ENCODE peak calls at places on chromosomes 13 and 19, in four cellular contexts. One of them, this sample, is unnamed.

GRCh38 chr13:99294198-99294597 is 13.0 kb downstream of the GPR183 start:
- DNase-seq in H1: no peak
- DNase-seq in SK-N-SH: no peak
- DNase-seq in GM12892: no peak
- DNase-seq in this sample: no peak

GRCh38 chr19:50549927-50550593 is 18.2 kb downstream of the LRRC4B start:
- DNase-seq in H1: no peak
- DNase-seq in SK-N-SH: no peak
- DNase-seq in GM12892: no peak
- DNase-seq in this sample: no peak

GRCh38 chr19:52498571-52498970 is 28.9 kb upstream of the ZNF808 start:
- DNase-seq in H1: no peak
- DNase-seq in SK-N-SH: no peak
- DNase-seq in GM12892: no peak
- DNase-seq in this sample: no peak

GRCh38 chr13:100363351-100363750 is 225.2 kb downstream of the GGACT start:
- DNase-seq in GM12892: no peak
- DNase-seq in SK-N-SH: no peak
- DNase-seq in H1: no peak
- DNase-seq in this sample: no peak

GRCh38 chr19:40982594-40983101 is 8.4 kb upstream of the CYP2B6 start:
- DNase-seq in H1: peak
- DNase-seq in GM12892: no peak
- DNase-seq in SK-N-SH: no peak
- DNase-seq in this sample: no peak

GRCh38 chr13:85406269-85406975 is 392.8 kb downstream of the SLITRK6 start:
- DNase-seq in GM12892: no peak
- DNase-seq in SK-N-SH: no peak
- DNase-seq in H1: no peak
- DNase-seq in this sample: no peak

GRCh38 chr13:100517706-100518105 is 70.9 kb downstream of the GGACT start:
- DNase-seq in GM12892: no peak
- DNase-seq in H1: no peak
- DNase-seq in SK-N-SH: no peak
- DNase-seq in this sample: no peak

GRCh38 chr19:22606212-22606553 is 27.9 kb upstream of the ZNF492 start:
- DNase-seq in SK-N-SH: no peak
- DNase-seq in H1: no peak
- DNase-seq in GM12892: no peak
- DNase-seq in this sample: no peak

GRCh38 chr13:53170910-53171309 is 142.3 kb downstream of the OLFM4 start:
- DNase-seq in SK-N-SH: no peak
- DNase-seq in H1: no peak
- DNase-seq in GM12892: no peak
- DNase-seq in this sample: no peak

GRCh38 chr13:113657851-113658741 is at the start of gene ATP4B:
- DNase-seq in H1: no peak
- DNase-seq in SK-N-SH: peak
- DNase-seq in GM12892: no peak
- DNase-seq in this sample: no peak

GRCh38 chr13:35388456-35388855 is 88.0 kb downstream of the MAB21L1 start:
- DNase-seq in SK-N-SH: no peak
- DNase-seq in H1: no peak
- DNase-seq in GM12892: no peak
- DNase-seq in this sample: no peak

GRCh38 chr19:13132471-13133166 is 14.6 kb downstream of the NACC1 start:
- DNase-seq in GM12892: no peak
- DNase-seq in SK-N-SH: no peak
- DNase-seq in H1: no peak
- DNase-seq in this sample: no peak

GRCh38 chr19:55642153-55643002 is 1.1 kb upstream of the ZNF581 start:
- DNase-seq in H1: no peak
- DNase-seq in GM12892: no peak
- DNase-seq in SK-N-SH: peak
- DNase-seq in this sample: no peak

GRCh38 chr13:105991622-105992254 is 543.7 kb downstream of the EFNB2 start:
- DNase-seq in SK-N-SH: no peak
- DNase-seq in GM12892: no peak
- DNase-seq in H1: no peak
- DNase-seq in this sample: no peak

GRCh38 chr19:14375055-14375581 is 6.1 kb upstream of the ADGRE5 start:
- DNase-seq in H1: no peak
- DNase-seq in GM12892: no peak
- DNase-seq in SK-N-SH: no peak
- DNase-seq in this sample: no peak

GRCh38 chr13:38819596-38819995 is 132.7 kb downstream of the FREM2 start:
- DNase-seq in H1: no peak
- DNase-seq in SK-N-SH: no peak
- DNase-seq in GM12892: no peak
- DNase-seq in this sample: no peak
- TF ChIP-seq POLR2AphosphoS5 in H1: no peak
- TF ChIP-seq POLR2AphosphoS5 in SK-N-SH: no peak
- TF ChIP-seq POLR2AphosphoS5 in GM12892: no peak
- TF ChIP-seq POLR2AphosphoS5 in this sample: no peak

GRCh38 chr19:6685962-6686627 is 16.1 kb upstream of the TNFSF14 start:
- DNase-seq in H1: no peak
- DNase-seq in GM12892: no peak
- DNase-seq in SK-N-SH: no peak
- DNase-seq in this sample: no peak
- TF ChIP-seq TAF1 in H1: no peak
- TF ChIP-seq TAF1 in GM12892: no peak
- TF ChIP-seq TAF1 in SK-N-SH: no peak
- TF ChIP-seq TAF1 in this sample: no peak

GRCh38 chr13:27869436-27870090 is 50.2 kb upstream of the PDX1 start:
- DNase-seq in SK-N-SH: no peak
- DNase-seq in GM12892: no peak
- DNase-seq in H1: no peak
- DNase-seq in this sample: no peak
- TF ChIP-seq POLR2AphosphoS5 in SK-N-SH: no peak
- TF ChIP-seq POLR2AphosphoS5 in GM12892: no peak
- TF ChIP-seq POLR2AphosphoS5 in H1: no peak
- TF ChIP-seq POLR2AphosphoS5 in this sample: no peak

GRCh38 chr19:1698636-1699035 is 46.2 kb upstream of the TCF3 start:
- DNase-seq in H1: no peak
- DNase-seq in SK-N-SH: no peak
- DNase-seq in GM12892: no peak
- DNase-seq in this sample: no peak
- TF ChIP-seq TAF1 in H1: no peak
- TF ChIP-seq TAF1 in SK-N-SH: no peak
- TF ChIP-seq TAF1 in GM12892: no peak
- TF ChIP-seq TAF1 in this sample: no peak

DNA sequence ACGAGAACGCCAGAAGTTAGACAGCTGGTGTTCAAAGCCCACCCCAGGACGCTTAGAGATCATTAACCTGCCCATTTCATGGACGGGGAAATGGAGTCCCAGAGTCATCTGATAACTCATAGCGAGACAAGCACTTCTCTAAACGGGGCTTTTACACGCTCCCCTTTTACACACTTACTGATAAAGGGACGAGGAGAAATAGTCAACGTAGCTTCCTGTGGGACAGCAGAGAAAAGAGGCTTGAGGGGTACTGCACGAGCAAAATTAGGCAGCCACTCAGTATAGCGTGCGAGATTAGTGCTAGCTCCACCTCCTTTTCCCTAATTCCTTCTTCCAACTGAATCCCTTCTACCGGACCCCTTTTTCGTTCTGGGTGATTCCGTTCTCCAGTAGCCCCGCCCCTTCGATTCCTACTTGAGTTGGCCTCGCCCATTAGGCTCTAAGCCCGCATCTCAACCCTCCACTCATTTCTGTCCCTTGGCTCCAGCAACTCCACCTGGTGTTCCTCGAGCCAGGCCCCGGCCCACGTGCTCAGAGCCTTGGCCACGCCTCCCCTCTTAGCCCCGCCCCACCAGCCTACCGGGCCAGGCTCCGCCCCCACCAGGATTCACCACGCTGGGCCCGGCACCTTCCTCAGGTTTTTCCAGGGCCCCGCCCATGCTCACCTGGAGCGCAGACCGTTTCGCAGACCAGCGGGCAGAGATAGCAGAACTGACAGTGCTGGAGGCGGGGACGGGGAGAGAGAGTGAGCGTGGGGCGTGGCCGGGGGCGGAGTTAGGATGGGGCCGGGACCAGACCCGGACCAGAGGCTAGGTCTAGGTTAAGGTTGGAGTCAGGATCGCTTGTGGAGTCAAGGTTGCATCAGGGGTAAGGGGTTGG is 3.6 kb downstream of the HRC start:
- DNase-seq in GM12892: no peak
- DNase-seq in SK-N-SH: peak
- DNase-seq in H1: peak
- DNase-seq in this sample: no peak
- TF ChIP-seq POLR2AphosphoS5 in GM12892: no peak
- TF ChIP-seq POLR2AphosphoS5 in SK-N-SH: no peak
- TF ChIP-seq POLR2AphosphoS5 in H1: peak
- TF ChIP-seq POLR2AphosphoS5 in this sample: no peak